ENCODE peak calls at places on chromosomes 5 and 9, in ten cellular contexts. W, E, N, G, Q, I, D, H, X and K are unnamed samples.

GRCh38 chr9:84154320-84154719 is 173.7 kb downstream of the RMI1 start:
- DNase-seq in G (no peak), X (no peak), E (no peak), D (no peak), I (no peak), Q (no peak), N (no peak), H (no peak), W (no peak), K (no peak)

GRCh38 chr5:106755066-106755465 is 915.7 kb downstream of the EFNA5 start:
- DNase-seq in I (no peak), N (no peak), W (no peak), G (no peak), H (no peak), E (no peak), X (no peak), D (no peak), Q (no peak), K (no peak)

GRCh38 chr5:150763023-150763793 is 4.4 kb upstream of the DCTN4 start:
- DNase-seq in I (peak; percentile 35), D (peak; percentile 30), N (peak; percentile 46), E (peak; percentile 68), H (no peak), X (peak; percentile 80), G (no peak), W (no peak), Q (peak; percentile 89), K (peak; percentile 47)

GRCh38 chr5:124661317-124662141 is 84.9 kb downstream of the ZNF608 start:
- DNase-seq in G (no peak), X (peak; percentile 99), W (peak; percentile 69), H (no peak), Q (no peak), D (no peak), E (no peak), I (no peak), N (no peak), K (peak; percentile 37)

GRCh38 chr5:149777382-149777781 is 47.3 kb downstream of the PPARGC1B start:
- DNase-seq in Q (peak; percentile 95), X (no peak), I (no peak), H (no peak), N (no peak), D (no peak), E (no peak), W (no peak), G (peak; percentile 28), K (no peak)

GRCh38 chr5:149937610-149938009 is 7.0 kb downstream of the PDE6A start:
- DNase-seq in H (no peak), D (no peak), G (no peak), Q (no peak), N (no peak), X (no peak), W (no peak), I (no peak), E (no peak), K (no peak)

GRCh38 chr5:6759401-6759800 is 46.2 kb downstream of the TENT4A start:
- DNase-seq in H (no peak), W (peak; percentile 13), I (no peak), Q (peak; percentile 61), X (peak; percentile 66), E (no peak), N (no peak), D (peak; percentile 50), G (no peak), K (no peak)

GRCh38 chr9:91421987-91422765 is 1.5 kb downstream of the NFIL3 start:
- DNase-seq in Q (no peak), I (peak; percentile 23), W (peak; percentile 12), E (peak; percentile 53), X (peak; percentile 40), G (no peak), N (no peak), H (no peak), D (peak; percentile 29), K (no peak)

GRCh38 chr5:141680751-141681201 is 1.3 kb downstream of the ARAP3 start:
- DNase-seq in G (no peak), Q (no peak), E (no peak), W (no peak), D (peak; percentile 90), N (no peak), X (peak; percentile 7), H (no peak), I (peak; percentile 19), K (no peak)

GRCh38 chr5:38807570-38808461 is 38.0 kb upstream of the OSMR start:
- DNase-seq in W (no peak), Q (no peak), N (no peak), I (no peak), G (no peak), H (no peak), D (no peak), X (no peak), E (no peak), K (no peak)

GRCh38 chr5:57407391-57407790 is 75.2 kb downstream of the ACTBL2 start:
- DNase-seq in D (no peak), E (no peak), X (no peak), H (no peak), Q (no peak), I (no peak), G (no peak), W (no peak), N (no peak), K (no peak)

GRCh38 chr5:2093859-2094615 is 211.3 kb upstream of the IRX4 start:
- DNase-seq in H (no peak), W (no peak), X (no peak), E (no peak), Q (no peak), D (no peak), G (peak; percentile 69), I (no peak), N (no peak), K (no peak)

GRCh38 chr5:10760033-10760975 is 730 bp downstream of the DAP start:
- DNase-seq in D (peak; percentile 77), X (peak; percentile 78), G (no peak), I (peak; percentile 70), H (no peak), W (peak; percentile 48), N (no peak), Q (peak; percentile 71), E (peak; percentile 61), K (peak; percentile 78)

GRCh38 chr5:122941737-122942136 is 94.8 kb downstream of the PPIC start:
- DNase-seq in G (no peak), E (no peak), H (no peak), X (no peak), W (no peak), D (no peak), N (no peak), Q (no peak), I (no peak), K (no peak)

GRCh38 chr5:153610009-153610408 is 119.5 kb downstream of the GRIA1 start:
- DNase-seq in W (no peak), H (no peak), G (no peak), N (no peak), I (no peak), Q (no peak), D (no peak), E (no peak), X (no peak), K (no peak)

GRCh38 chr5:174935854-174936474 is 211.6 kb downstream of the MSX2 start:
- DNase-seq in D (peak; percentile 80), X (peak; percentile 37), E (no peak), H (no peak), N (no peak), G (no peak), I (peak; percentile 35), Q (peak; percentile 72), W (peak; percentile 68), K (peak; percentile 51)

GRCh38 chr9:104238668-104239067 is 144.6 kb downstream of the SMC2 start:
- DNase-seq in D (no peak), X (peak; percentile 1), N (no peak), G (no peak), E (no peak), H (no peak), W (no peak), I (no peak), Q (no peak), K (no peak)

GRCh38 chr5:163089926-163090325 is 347.5 kb upstream of the CCNG1 start:
- DNase-seq in I (no peak), X (no peak), Q (no peak), G (no peak), H (no peak), W (no peak), D (no peak), N (no peak), E (no peak), K (no peak)
- TF ChIP-seq EP300 in I (no peak), X (no peak), Q (no peak), G (no peak), H (no peak), W (no peak), D (no peak), N (no peak), E (no peak), K (no peak)

GRCh38 chr9:96140401-96141180 is 161.4 kb downstream of the HSD17B3 start:
- DNase-seq in Q (peak; percentile 71), H (no peak), E (peak; percentile 34), N (no peak), X (no peak), W (no peak), I (no peak), G (peak; percentile 62), D (no peak), K (peak; percentile 41)

GRCh38 chr9:96141666-96142065 is 160.3 kb downstream of the HSD17B3 start:
- DNase-seq in I (no peak), X (no peak), E (no peak), H (no peak), D (no peak), N (no peak), Q (no peak), G (no peak), W (no peak), K (no peak)

GRCh38 chr9:96137666-96138429 is 164.1 kb downstream of the HSD17B3 start:
- DNase-seq in Q (peak; percentile 35), H (no peak), E (no peak), X (no peak), I (no peak), N (no peak), G (no peak), W (no peak), D (no peak), K (no peak)

GRCh38 chr9:96138616-96139015 is 163.4 kb downstream of the HSD17B3 start:
- DNase-seq in G (no peak), H (no peak), E (no peak), N (no peak), W (no peak), D (no peak), X (no peak), Q (peak; percentile 57), I (no peak), K (no peak)

GRCh38 chr9:96139592-96140251 is 162.3 kb downstream of the HSD17B3 start:
- DNase-seq in G (peak; percentile 35), H (no peak), Q (peak; percentile 91), E (peak; percentile 64), I (peak; percentile 46), W (no peak), X (no peak), N (peak; percentile 65), D (peak; percentile 71), K (peak; percentile 68)
- H3K4me1 ChIP-seq in G (peaks cover 34% of the 10 kb centered on the region), H (peaks cover 21% of the 10 kb centered on the region), Q (peaks cover 60% of the 10 kb centered on the region), E (peaks cover 18% of the 10 kb centered on the region), I (peaks cover 52% of the 10 kb centered on the region), W (peaks cover 41% of the 10 kb centered on the region), X (peaks cover 27% of the 10 kb centered on the region), N (peaks cover 60% of the 10 kb centered on the region), D (peaks cover 17% of the 10 kb centered on the region), K (peaks cover 39% of the 10 kb centered on the region)

GRCh38 chr5:170849374-170849773 is 12.4 kb upstream of the RANBP17 start:
- DNase-seq in E (no peak), G (no peak), D (no peak), N (no peak), X (no peak), H (no peak), Q (no peak), I (no peak), W (no peak), K (no peak)
- TF ChIP-seq CTCF in E (no peak), G (no peak), D (no peak), N (no peak), X (no peak), H (no peak), Q (no peak), I (no peak), W (no peak), K (no peak)

GRCh38 chr5:78269088-78269703 is 25.3 kb downstream of the AP3B1 start:
- DNase-seq in H (no peak), Q (no peak), I (no peak), X (no peak), D (no peak), N (no peak), E (no peak), W (peak; percentile 28), G (no peak), K (no peak)
- TF ChIP-seq EP300 in H (no peak), Q (no peak), I (no peak), X (no peak), D (no peak), N (no peak), E (no peak), W (no peak), G (no peak), K (no peak)